ENCODE peak calls at places on chromosomes 4 and X, in five cellular contexts. One of them, this sample, is unnamed.
A peak's percentile ranks its signal among the peaks of the same experiment; 100 is the strongest.

GRCh38 chrX:16268206-16268605 is 100.9 kb downstream of the MAGEB17 start:
- DNase-seq in activated CD8-positive, alpha-beta memory T cell treated with anti-CD3 and anti-CD28 coated beads for 48 hours: no peak
- DNase-seq in SW480: no peak
- DNase-seq in activated naive CD8-positive, alpha-beta T cell treated with anti-CD3 and anti-CD28 coated beads, Interleukin-2, amount 50 U/mL, for 16 hours: no peak
- DNase-seq in ureter: no peak
- DNase-seq in this sample: no peak

GRCh38 chr4:111483375-111484169 is 661.7 kb upstream of the FAM241A start:
- DNase-seq in activated CD8-positive, alpha-beta memory T cell treated with anti-CD3 and anti-CD28 coated beads for 48 hours: no peak
- DNase-seq in SW480: no peak
- DNase-seq in activated naive CD8-positive, alpha-beta T cell treated with anti-CD3 and anti-CD28 coated beads, Interleukin-2, amount 50 U/mL, for 16 hours: no peak
- DNase-seq in ureter: no peak
- DNase-seq in this sample: no peak

GRCh38 chr4:75099321-75099720 is 166.4 kb downstream of the PARM1 start:
- DNase-seq in activated CD8-positive, alpha-beta memory T cell treated with anti-CD3 and anti-CD28 coated beads for 48 hours: no peak
- DNase-seq in SW480: peak; percentile 3
- DNase-seq in activated naive CD8-positive, alpha-beta T cell treated with anti-CD3 and anti-CD28 coated beads, Interleukin-2, amount 50 U/mL, for 16 hours: no peak
- DNase-seq in ureter: no peak
- DNase-seq in this sample: peak; percentile 30

GRCh38 chrX:100447563-100448397 is 37.7 kb upstream of the PCDH19 start:
- DNase-seq in activated CD8-positive, alpha-beta memory T cell treated with anti-CD3 and anti-CD28 coated beads for 48 hours: no peak
- DNase-seq in SW480: peak; percentile 42
- DNase-seq in activated naive CD8-positive, alpha-beta T cell treated with anti-CD3 and anti-CD28 coated beads, Interleukin-2, amount 50 U/mL, for 16 hours: no peak
- DNase-seq in ureter: peak; percentile 45
- DNase-seq in this sample: peak; percentile 46

GRCh38 chrX:148133099-148133725 is 152.1 kb downstream of the FMR1NB start:
- DNase-seq in activated CD8-positive, alpha-beta memory T cell treated with anti-CD3 and anti-CD28 coated beads for 48 hours: no peak
- DNase-seq in SW480: peak; percentile 13
- DNase-seq in activated naive CD8-positive, alpha-beta T cell treated with anti-CD3 and anti-CD28 coated beads, Interleukin-2, amount 50 U/mL, for 16 hours: no peak
- DNase-seq in ureter: no peak
- DNase-seq in this sample: no peak

GRCh38 chr4:47933798-47934197 is 19.4 kb upstream of the NFXL1 start:
- DNase-seq in activated CD8-positive, alpha-beta memory T cell treated with anti-CD3 and anti-CD28 coated beads for 48 hours: no peak
- DNase-seq in SW480: peak; percentile 24
- DNase-seq in activated naive CD8-positive, alpha-beta T cell treated with anti-CD3 and anti-CD28 coated beads, Interleukin-2, amount 50 U/mL, for 16 hours: no peak
- DNase-seq in ureter: no peak
- DNase-seq in this sample: peak; percentile 39

GRCh38 chrX:150303386-150304097 is 59.6 kb upstream of the MAMLD1 start:
- DNase-seq in activated CD8-positive, alpha-beta memory T cell treated with anti-CD3 and anti-CD28 coated beads for 48 hours: no peak
- DNase-seq in SW480: no peak
- DNase-seq in activated naive CD8-positive, alpha-beta T cell treated with anti-CD3 and anti-CD28 coated beads, Interleukin-2, amount 50 U/mL, for 16 hours: no peak
- DNase-seq in ureter: no peak
- DNase-seq in this sample: no peak

GRCh38 chr4:159358226-159358625 is 255.3 kb downstream of the RAPGEF2 start:
- DNase-seq in activated CD8-positive, alpha-beta memory T cell treated with anti-CD3 and anti-CD28 coated beads for 48 hours: no peak
- DNase-seq in SW480: no peak
- DNase-seq in activated naive CD8-positive, alpha-beta T cell treated with anti-CD3 and anti-CD28 coated beads, Interleukin-2, amount 50 U/mL, for 16 hours: no peak
- DNase-seq in ureter: no peak
- DNase-seq in this sample: no peak

GRCh38 chr4:6293097-6293445 is 23.4 kb downstream of the WFS1 start:
- DNase-seq in activated CD8-positive, alpha-beta memory T cell treated with anti-CD3 and anti-CD28 coated beads for 48 hours: no peak
- DNase-seq in SW480: no peak
- DNase-seq in activated naive CD8-positive, alpha-beta T cell treated with anti-CD3 and anti-CD28 coated beads, Interleukin-2, amount 50 U/mL, for 16 hours: no peak
- DNase-seq in ureter: no peak
- DNase-seq in this sample: no peak

GRCh38 chrX:40158036-40158706 is 60.4 kb upstream of the BCOR start:
- DNase-seq in activated CD8-positive, alpha-beta memory T cell treated with anti-CD3 and anti-CD28 coated beads for 48 hours: no peak
- DNase-seq in SW480: no peak
- DNase-seq in activated naive CD8-positive, alpha-beta T cell treated with anti-CD3 and anti-CD28 coated beads, Interleukin-2, amount 50 U/mL, for 16 hours: no peak
- DNase-seq in ureter: no peak
- DNase-seq in this sample: peak; percentile 67

GRCh38 chr4:165384608-165385007 is 5.8 kb downstream of the CPE start:
- DNase-seq in activated CD8-positive, alpha-beta memory T cell treated with anti-CD3 and anti-CD28 coated beads for 48 hours: no peak
- DNase-seq in SW480: peak; percentile 7
- DNase-seq in activated naive CD8-positive, alpha-beta T cell treated with anti-CD3 and anti-CD28 coated beads, Interleukin-2, amount 50 U/mL, for 16 hours: no peak
- DNase-seq in ureter: no peak
- DNase-seq in this sample: no peak

GRCh38 chr4:101818362-101818761 is 27.8 kb downstream of the BANK1 start:
- DNase-seq in activated CD8-positive, alpha-beta memory T cell treated with anti-CD3 and anti-CD28 coated beads for 48 hours: no peak
- DNase-seq in SW480: no peak
- DNase-seq in activated naive CD8-positive, alpha-beta T cell treated with anti-CD3 and anti-CD28 coated beads, Interleukin-2, amount 50 U/mL, for 16 hours: no peak
- DNase-seq in ureter: no peak
- DNase-seq in this sample: no peak

GRCh38 chr4:2914220-2915126 is 48.7 kb downstream of the NOP14 start:
- DNase-seq in activated CD8-positive, alpha-beta memory T cell treated with anti-CD3 and anti-CD28 coated beads for 48 hours: no peak
- DNase-seq in SW480: no peak
- DNase-seq in activated naive CD8-positive, alpha-beta T cell treated with anti-CD3 and anti-CD28 coated beads, Interleukin-2, amount 50 U/mL, for 16 hours: no peak
- DNase-seq in ureter: no peak
- DNase-seq in this sample: no peak

This sample was measured in GM10248.